ENCODE peak calls at places on chromosomes 13 and 19, in five cellular contexts. G, A, W, U and Y are unnamed samples.

GRCh38 chr13:46639033-46639981 is 86.3 kb downstream of the LRCH1 start:
- DNase-seq in U (no peak), W (no peak), A (no peak), G (no peak), Y (no peak)

GRCh38 chr19:35155981-35156672 is 1.6 kb downstream of the FXYD5 start:
- DNase-seq in A (no peak), W (no peak), G (no peak), U (no peak), Y (no peak)

GRCh38 chr19:5695649-5696195 is 5.6 kb downstream of the RPL36 start:
- DNase-seq in W (peak; percentile 62), G (no peak), U (no peak), A (peak; percentile 61), Y (no peak)

GRCh38 chr13:44748439-44748838 is 172.3 kb upstream of the TSC22D1 start:
- DNase-seq in W (no peak), G (no peak), U (no peak), A (no peak), Y (no peak)

GRCh38 chr13:96053003-96053703 is at the start of gene UGGT2:
- DNase-seq in A (peak; percentile 98), W (peak; percentile 95), U (peak; percentile 87), G (peak; percentile 92), Y (peak; percentile 98)

GRCh38 chr13:102724923-102725322 is 30.1 kb upstream of the METTL21C start:
- DNase-seq in W (no peak), A (no peak), U (no peak), G (peak; percentile 42), Y (peak; percentile 72)

GRCh38 chr19:8600816-8601215 is 9.7 kb downstream of the ADAMTS10 start:
- DNase-seq in G (no peak), U (no peak), A (no peak), W (no peak), Y (no peak)

GRCh38 chr13:101303512-101303911 is 112.8 kb downstream of the NALCN start:
- DNase-seq in A (no peak), W (no peak), U (no peak), G (no peak), Y (no peak)

GRCh38 chr13:56861472-56861871 is 279.2 kb upstream of the PRR20A start:
- DNase-seq in U (no peak), A (no peak), G (no peak), W (no peak), Y (no peak)

GRCh38 chr19:2394669-2395292 is 32.6 kb downstream of the TIMM13 start:
- DNase-seq in U (no peak), W (no peak), G (no peak), A (no peak), Y (no peak)

GRCh38 chr19:56960959-56961622 is 120.6 kb upstream of the PEG3 start:
- DNase-seq in U (no peak), G (no peak), W (no peak), A (no peak), Y (no peak)

GRCh38 chr19:950352-951066 is 24.7 kb downstream of the ARID3A start:
- DNase-seq in G (no peak), W (no peak), U (no peak), A (no peak), Y (no peak)

GRCh38 chr19:33387351-33388230 is 14.1 kb downstream of the CEBPG start:
- DNase-seq in A (no peak), U (no peak), G (no peak), W (no peak), Y (no peak)

GRCh38 chr13:38743499-38743898 is 56.6 kb downstream of the FREM2 start:
- DNase-seq in W (no peak), G (no peak), U (no peak), A (no peak), Y (no peak)

GRCh38 chr19:17304386-17305047 is 1.2 kb upstream of the MRPL34 start:
- DNase-seq in G (no peak), W (no peak), A (no peak), U (no peak), Y (no peak)

GRCh38 chr19:12783226-12783848 is 7.9 kb upstream of the JUNB start:
- DNase-seq in A (no peak), U (no peak), W (peak; percentile 58), G (peak; percentile 47), Y (peak; percentile 16)

GRCh38 chr19:46206176-46206575 is 23.4 kb upstream of the IGFL1 start:
- DNase-seq in A (no peak), G (peak; percentile 51), W (no peak), U (no peak), Y (peak; percentile 89)

GRCh38 chr19:22532388-22533310 is 101.5 kb upstream of the ZNF492 start:
- DNase-seq in W (no peak), G (no peak), A (peak; percentile 97), U (peak; percentile 30), Y (no peak)

GRCh38 chr19:13025819-13026477 is 30.7 kb downstream of the NFIX start:
- DNase-seq in U (no peak), W (no peak), G (no peak), A (no peak), Y (no peak)

GRCh38 chr13:110661256-110661655 is 44.7 kb downstream of the CARS2 start:
- DNase-seq in U (no peak), A (no peak), G (no peak), W (no peak), Y (no peak)

GRCh38 chr13:49124693-49125304 is 95.3 kb upstream of the MLNR start:
- DNase-seq in A (no peak), W (no peak), G (no peak), U (no peak), Y (no peak)

GRCh38 chr13:79060216-79060615 is 345.8 kb downstream of the RBM26 start:
- DNase-seq in U (no peak), G (no peak), W (no peak), A (no peak), Y (no peak)

GRCh38 chr13:79056706-79057105 is 349.3 kb downstream of the RBM26 start:
- DNase-seq in G (no peak), U (no peak), W (peak; percentile 57), A (no peak), Y (no peak)

GRCh38 chr13:79062291-79062690 is 343.8 kb downstream of the RBM26 start:
- DNase-seq in G (no peak), W (no peak), U (no peak), A (no peak), Y (no peak)
- TF ChIP-seq CTCF in G (no peak), W (peak; percentile 52), U (no peak), A (no peak), Y (no peak)

GRCh38 chr19:10975374-10976036 is 14.7 kb downstream of the SMARCA4 start:
- DNase-seq in W (no peak), U (no peak), A (peak; percentile 83), G (no peak), Y (no peak)
- H3K27ac ChIP-seq in W (no peak overlapping the region), U (peak overlapping the region; percentile 78), A (peak overlapping the region; percentile 68), G (no peak overlapping the region), Y (peak overlapping the region; percentile 53)

DNA sequence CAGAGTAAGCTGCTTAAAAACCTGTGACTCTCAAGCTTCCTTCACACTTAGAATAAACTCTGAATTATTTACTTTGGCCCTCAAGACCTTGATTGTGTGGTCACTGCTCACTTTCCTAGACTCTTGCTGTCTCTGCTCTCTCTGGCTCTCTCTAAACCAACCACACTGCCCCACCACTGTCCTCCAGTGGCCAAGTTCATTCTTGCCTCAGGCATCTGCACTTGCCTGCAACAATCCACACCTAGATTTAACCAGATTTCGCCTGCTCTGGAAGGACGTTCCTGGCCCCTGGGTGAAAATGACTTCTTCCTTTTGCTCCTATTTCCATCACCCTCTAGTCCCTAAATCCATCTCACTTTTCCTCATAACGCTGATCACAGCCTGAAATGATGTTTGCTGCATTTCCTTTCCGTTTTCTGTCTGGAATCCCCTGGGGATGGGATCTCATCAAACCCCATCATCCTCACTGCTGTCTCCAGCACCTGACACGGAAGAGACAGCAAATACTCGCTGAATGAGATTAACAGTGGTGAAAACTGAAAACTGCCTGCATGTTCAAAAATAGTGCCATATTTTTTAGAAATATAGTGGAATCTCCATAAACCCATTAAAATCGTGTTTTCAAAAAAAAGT is 232.6 kb downstream of the UQCRFS1 start:
- DNase-seq in G (peak; percentile 20), A (no peak), U (no peak), W (peak; percentile 85), Y (no peak)
- TF ChIP-seq CTCF in G (no peak), A (no peak), U (no peak), W (peak; percentile 84), Y (no peak)

GRCh38 chr13:24261566-24261965 is 47.8 kb upstream of the C1QTNF9 start:
- DNase-seq in U (no peak), A (no peak), G (no peak), W (peak; percentile 6), Y (no peak)

GRCh38 chr13:24265453-24265852 is 43.9 kb upstream of the C1QTNF9 start:
- DNase-seq in A (no peak), W (no peak), U (no peak), G (no peak), Y (no peak)

GRCh38 chr13:24264976-24265375 is 44.4 kb upstream of the C1QTNF9 start:
- DNase-seq in A (no peak), W (no peak), U (no peak), G (no peak), Y (no peak)

GRCh38 chr13:24267283-24267682 is 42.1 kb upstream of the C1QTNF9 start:
- DNase-seq in W (no peak), U (no peak), G (no peak), A (no peak), Y (no peak)

DNA sequence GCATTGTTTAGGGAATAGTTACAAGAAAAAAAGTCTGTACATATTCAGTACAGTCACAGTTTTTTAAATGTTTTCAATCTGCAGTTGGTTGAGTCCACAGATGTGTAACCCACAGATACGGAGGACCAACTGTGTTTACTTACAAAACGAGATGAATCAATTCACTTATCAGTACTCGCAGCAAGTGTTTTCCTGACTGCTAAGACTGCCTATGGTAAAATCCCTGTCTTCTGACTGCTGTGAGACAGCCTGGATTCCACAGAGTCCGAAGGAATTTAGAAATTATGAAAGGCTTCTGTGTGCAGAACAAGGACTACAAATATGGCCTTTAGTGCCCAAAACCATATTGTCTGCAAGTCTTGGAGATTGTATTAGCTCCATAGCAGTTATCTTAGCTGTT is 45.7 kb upstream of the C1QTNF9 start:
- DNase-seq in A (no peak), U (no peak), G (no peak), W (peak; percentile 23), Y (no peak)
- H3K27ac ChIP-seq in A (peak overlapping the region; percentile 23), U (peak overlapping the region; percentile 42), G (no peak overlapping the region), W (no peak overlapping the region), Y (no peak overlapping the region)